ENCODE peak calls at places on chromosomes 13 and 19, in five cellular contexts. T, L, Z, B and D are unnamed samples.

GRCh38 chr13:42758515-42758914 is 22.9 kb upstream of the FAM216B start:
- DNase-seq in B (no peak), Z (no peak), T (no peak), L (no peak), D (no peak)

GRCh38 chr13:84445776-84446175 is 563.5 kb upstream of the SLITRK1 start:
- DNase-seq in B (no peak), Z (no peak), L (no peak), T (no peak), D (no peak)

GRCh38 chr13:33838567-33839131 is 20.7 kb downstream of the RFC3 start:
- DNase-seq in Z (no peak), B (no peak), L (no peak), T (no peak), D (no peak)

GRCh38 chr13:113664751-113665581 is 2.1 kb upstream of the GRK1 start:
- DNase-seq in B (no peak), Z (no peak), T (peak), L (no peak), D (no peak)

GRCh38 chr13:59392328-59392727 is 771.4 kb downstream of the DIAPH3 start:
- DNase-seq in Z (no peak), T (no peak), B (no peak), L (no peak), D (no peak)

GRCh38 chr19:2199215-2199614 is 35.5 kb downstream of the DOT1L start:
- DNase-seq in L (no peak), Z (peak), T (peak), B (no peak), D (no peak)

GRCh38 chr19:18090545-18091216 is 3.9 kb upstream of the IL12RB1 start:
- DNase-seq in T (no peak), B (no peak), L (no peak), Z (no peak), D (no peak)

GRCh38 chr19:9914315-9915207 is 21.8 kb downstream of the OLFM2 start:
- DNase-seq in Z (peak), L (peak), B (peak), T (peak), D (no peak)

GRCh38 chr19:34096020-34096915 is 76.0 kb upstream of the LSM14A start:
- DNase-seq in Z (no peak), B (no peak), T (peak), L (peak), D (peak)

GRCh38 chr13:51336746-51337145 is 2.7 kb upstream of the SERPINE3 start:
- DNase-seq in T (no peak), B (no peak), Z (no peak), L (no peak), D (no peak)

GRCh38 chr19:55647732-55648656 is at the start of gene CCDC106:
- DNase-seq in L (no peak), B (peak), T (peak), Z (peak), D (no peak)

GRCh38 chr13:78228211-78228610 is 309.6 kb upstream of the EDNRB start:
- DNase-seq in Z (no peak), T (no peak), L (no peak), B (no peak), D (no peak)

GRCh38 chr13:88707652-88708051 is 1036.5 kb downstream of the SLITRK5 start:
- DNase-seq in L (no peak), B (no peak), T (no peak), Z (no peak), D (no peak)

GRCh38 chr13:49649244-49649962 is 21.1 kb downstream of the ARL11 start:
- DNase-seq in L (no peak), B (no peak), Z (no peak), T (no peak), D (no peak)

GRCh38 chr19:52603558-52604207 is 33.6 kb downstream of the ZNF701 start:
- DNase-seq in B (peak), T (no peak), Z (no peak), L (no peak), D (no peak)

GRCh38 chr13:30322428-30322827 is 15.1 kb upstream of the KATNAL1 start:
- DNase-seq in B (no peak), L (no peak), T (no peak), Z (no peak), D (no peak)

GRCh38 chr19:39136225-39136940 is 10.8 kb downstream of the PAK4 start:
- DNase-seq in L (no peak), T (no peak), Z (no peak), B (no peak), D (no peak)

GRCh38 chr19:12796146-12797071 is 5.1 kb downstream of the JUNB start:
- DNase-seq in B (peak), T (peak), Z (peak), L (no peak), D (no peak)

GRCh38 chr13:41973247-41973741 is 12.4 kb upstream of the VWA8 start:
- DNase-seq in B (peak), L (no peak), T (peak), Z (no peak), D (no peak)

GRCh38 chr19:49499030-49499670 is 2.9 kb downstream of the RPS11 start:
- DNase-seq in L (no peak), B (no peak), T (no peak), Z (no peak), D (no peak)

GRCh38 chr13:29786698-29787097 is 63.7 kb downstream of the UBL3 start:
- DNase-seq in T (no peak), Z (no peak), B (no peak), L (no peak), D (no peak)

GRCh38 chr19:29259153-29259552 is 46.2 kb upstream of the UQCRFS1 start:
- DNase-seq in L (no peak), T (no peak), B (no peak), Z (no peak), D (no peak)

GRCh38 chr13:28322256-28322895 is 172.6 kb downstream of the FLT1 start:
- DNase-seq in B (no peak), T (no peak), L (no peak), Z (no peak), D (no peak)

GRCh38 chr19:33226550-33227241 is 1.0 kb upstream of the SLC7A10 start:
- DNase-seq in L (no peak), B (peak), Z (peak), T (peak), D (no peak)

GRCh38 chr19:48108997-48109782 is 1.4 kb downstream of the PLA2G4C start:
- DNase-seq in Z (no peak), B (no peak), T (no peak), L (no peak), D (no peak)

GRCh38 chr13:36850790-36851438 is 31.9 kb downstream of the RFXAP start:
- DNase-seq in B (no peak), Z (peak), T (peak), L (no peak), D (no peak)

GRCh38 chr19:42325896-42326771 is 699 bp downstream of the MEGF8 start:
- DNase-seq in Z (peak), T (peak), L (no peak), B (peak), D (no peak)

GRCh38 chr13:95403349-95404140 is 102.3 kb upstream of the ABCC4 start:
- DNase-seq in L (no peak), Z (peak), B (peak), T (peak), D (no peak)

GRCh38 chr19:18364826-18365528 is 21.0 kb upstream of the GDF15 start:
- DNase-seq in L (peak), T (peak), B (peak), Z (no peak), D (peak)

GRCh38 chr13:76319921-76320320 is 566.3 kb downstream of the KCTD12 start:
- DNase-seq in L (no peak), Z (no peak), T (no peak), B (no peak), D (no peak)

GRCh38 chr19:7250951-7251350 is 43.3 kb downstream of the INSR start:
- DNase-seq in T (no peak), L (no peak), Z (no peak), B (no peak), D (no peak)

GRCh38 chr13:86446311-86446710 is 647.1 kb upstream of the SLITRK6 start:
- DNase-seq in B (no peak), L (no peak), T (peak), Z (peak), D (no peak)

GRCh38 chr19:20287070-20287469 is 120.1 kb downstream of the ZNF486 start:
- DNase-seq in Z (no peak), T (no peak), B (no peak), L (no peak), D (no peak)

GRCh38 chr19:47230122-47230920 is 678 bp downstream of the BBC3 start:
- DNase-seq in L (no peak), Z (peak), B (peak), T (peak), D (no peak)

GRCh38 chr19:17997969-17998826 is 9.8 kb upstream of the ARRDC2 start:
- DNase-seq in Z (peak), T (peak), B (no peak), L (peak), D (no peak)

GRCh38 chr13:74134777-74135305 is 637 bp upstream of the KLF12 start:
- DNase-seq in Z (peak), B (peak), T (peak), L (no peak), D (no peak)

GRCh38 chr13:44918323-44919102 is 70.8 kb downstream of the NUFIP1 start:
- DNase-seq in L (peak), Z (peak), B (peak), T (peak), D (no peak)
- TF ChIP-seq CTCF in L (peak), Z (peak), B (no peak), T (peak), D (peak)

GRCh38 chr13:108322206-108322824 is 52.8 kb downstream of the TNFSF13B start:
- DNase-seq in Z (no peak), L (peak), B (no peak), T (no peak), D (no peak)
- TF ChIP-seq CTCF in Z (peak), L (peak), B (peak), T (peak), D (peak)

GRCh38 chr13:81929988-81930387 is 1589.1 kb upstream of the SPRY2 start:
- DNase-seq in Z (no peak), B (no peak), T (no peak), L (no peak), D (peak)

GRCh38 chr13:81927347-81927746 is 1586.4 kb upstream of the SPRY2 start:
- DNase-seq in L (no peak), T (no peak), B (no peak), Z (no peak), D (no peak)
- TF ChIP-seq CTCF in L (peak), T (no peak), B (no peak), Z (peak), D (peak)

GRCh38 chr13:91652389-91652788 is 254.0 kb downstream of the GPC5 start:
- DNase-seq in B (no peak), Z (no peak), L (no peak), T (no peak), D (no peak)

GRCh38 chr13:91643394-91643793 is 245.0 kb downstream of the GPC5 start:
- DNase-seq in L (no peak), B (no peak), Z (no peak), T (no peak), D (no peak)

GRCh38 chr13:91647361-91647970 is 249.0 kb downstream of the GPC5 start:
- DNase-seq in Z (peak), B (no peak), L (no peak), T (peak), D (no peak)
- TF ChIP-seq CTCF in Z (peak), B (no peak), L (peak), T (peak), D (peak)

GRCh38 chr13:64052526-64052925 is 2636.9 kb upstream of the PCDH20 start:
- DNase-seq in T (no peak), L (no peak), Z (no peak), B (no peak), D (no peak)
- TF ChIP-seq CTCF in T (no peak), L (no peak), Z (no peak), B (no peak), D (no peak)